ENCODE peak calls at places on chromosomes 5 and 9, in eight cellular contexts. One of them, this sample, is unnamed.

GRCh38 chr9:109441296-109441695 is 56.8 kb downstream of the PTPN3 start:
- DNase-seq in activated CD4-positive, CD25-positive, alpha-beta regulatory T cell: no peak
- DNase-seq in EL: no peak
- DNase-seq in lung microvascular endothelial cell: no peak
- DNase-seq in caudate nucleus: no peak
- DNase-seq in AG10803: no peak
- DNase-seq in endodermal cell: peak
- DNase-seq in CD8-positive, alpha-beta T cell: no peak
- DNase-seq in this sample: no peak

GRCh38 chr5:119377066-119377465 is 21.2 kb downstream of the TNFAIP8 start:
- DNase-seq in activated CD4-positive, CD25-positive, alpha-beta regulatory T cell: no peak
- DNase-seq in EL: no peak
- DNase-seq in lung microvascular endothelial cell: no peak
- DNase-seq in caudate nucleus: no peak
- DNase-seq in AG10803: no peak
- DNase-seq in endodermal cell: no peak
- DNase-seq in CD8-positive, alpha-beta T cell: no peak
- DNase-seq in this sample: no peak

GRCh38 chr5:120252839-120253238 is 211.3 kb upstream of the PRR16 start:
- DNase-seq in activated CD4-positive, CD25-positive, alpha-beta regulatory T cell: no peak
- DNase-seq in EL: peak
- DNase-seq in lung microvascular endothelial cell: no peak
- DNase-seq in caudate nucleus: no peak
- DNase-seq in AG10803: peak
- DNase-seq in endodermal cell: no peak
- DNase-seq in CD8-positive, alpha-beta T cell: no peak
- DNase-seq in this sample: no peak

GRCh38 chr5:159061186-159061796 is 38.4 kb downstream of the EBF1 start:
- DNase-seq in activated CD4-positive, CD25-positive, alpha-beta regulatory T cell: no peak
- DNase-seq in EL: peak
- DNase-seq in lung microvascular endothelial cell: peak
- DNase-seq in caudate nucleus: no peak
- DNase-seq in AG10803: peak
- DNase-seq in endodermal cell: no peak
- DNase-seq in CD8-positive, alpha-beta T cell: no peak
- DNase-seq in this sample: peak

GRCh38 chr9:136572596-136573313 is 26.9 kb upstream of the NOTCH1 start:
- DNase-seq in activated CD4-positive, CD25-positive, alpha-beta regulatory T cell: no peak
- DNase-seq in EL: no peak
- DNase-seq in lung microvascular endothelial cell: no peak
- DNase-seq in caudate nucleus: no peak
- DNase-seq in AG10803: no peak
- DNase-seq in endodermal cell: no peak
- DNase-seq in CD8-positive, alpha-beta T cell: no peak
- DNase-seq in this sample: no peak

GRCh38 chr9:83981126-83981871 is 694 bp downstream of the RMI1 start:
- DNase-seq in activated CD4-positive, CD25-positive, alpha-beta regulatory T cell: no peak
- DNase-seq in EL: peak
- DNase-seq in lung microvascular endothelial cell: peak
- DNase-seq in caudate nucleus: no peak
- DNase-seq in AG10803: peak
- DNase-seq in endodermal cell: peak
- DNase-seq in CD8-positive, alpha-beta T cell: peak
- DNase-seq in this sample: peak

GRCh38 chr5:83256091-83256775 is 178.9 kb downstream of the XRCC4 start:
- DNase-seq in activated CD4-positive, CD25-positive, alpha-beta regulatory T cell: no peak
- DNase-seq in EL: no peak
- DNase-seq in lung microvascular endothelial cell: no peak
- DNase-seq in caudate nucleus: no peak
- DNase-seq in AG10803: peak
- DNase-seq in endodermal cell: no peak
- DNase-seq in CD8-positive, alpha-beta T cell: no peak
- DNase-seq in this sample: no peak

GRCh38 chr5:56737002-56737621 is 78.2 kb upstream of the MAP3K1 start:
- DNase-seq in activated CD4-positive, CD25-positive, alpha-beta regulatory T cell: peak
- DNase-seq in EL: peak
- DNase-seq in lung microvascular endothelial cell: peak
- DNase-seq in caudate nucleus: no peak
- DNase-seq in AG10803: peak
- DNase-seq in endodermal cell: no peak
- DNase-seq in CD8-positive, alpha-beta T cell: no peak
- DNase-seq in this sample: no peak

GRCh38 chr9:127007638-127008037 is 93.1 kb downstream of the RALGPS1 start:
- DNase-seq in activated CD4-positive, CD25-positive, alpha-beta regulatory T cell: no peak
- DNase-seq in EL: no peak
- DNase-seq in lung microvascular endothelial cell: no peak
- DNase-seq in caudate nucleus: no peak
- DNase-seq in AG10803: no peak
- DNase-seq in endodermal cell: peak
- DNase-seq in CD8-positive, alpha-beta T cell: no peak
- DNase-seq in this sample: no peak

GRCh38 chr9:81771606-81772005 is 82.3 kb upstream of the TLE1 start:
- DNase-seq in activated CD4-positive, CD25-positive, alpha-beta regulatory T cell: no peak
- DNase-seq in EL: peak
- DNase-seq in lung microvascular endothelial cell: peak
- DNase-seq in caudate nucleus: no peak
- DNase-seq in AG10803: no peak
- DNase-seq in endodermal cell: no peak
- DNase-seq in CD8-positive, alpha-beta T cell: no peak
- DNase-seq in this sample: no peak

GRCh38 chr5:81091199-81091598 is 131.0 kb downstream of the RASGRF2 start:
- DNase-seq in activated CD4-positive, CD25-positive, alpha-beta regulatory T cell: no peak
- DNase-seq in EL: no peak
- DNase-seq in lung microvascular endothelial cell: no peak
- DNase-seq in caudate nucleus: no peak
- DNase-seq in AG10803: no peak
- DNase-seq in endodermal cell: no peak
- DNase-seq in CD8-positive, alpha-beta T cell: no peak
- DNase-seq in this sample: no peak

GRCh38 chr9:131943397-131943796 is 136.3 kb downstream of the MED27 start:
- DNase-seq in activated CD4-positive, CD25-positive, alpha-beta regulatory T cell: no peak
- DNase-seq in EL: no peak
- DNase-seq in lung microvascular endothelial cell: no peak
- DNase-seq in caudate nucleus: no peak
- DNase-seq in AG10803: no peak
- DNase-seq in endodermal cell: no peak
- DNase-seq in CD8-positive, alpha-beta T cell: no peak
- DNase-seq in this sample: no peak

GRCh38 chr9:82124090-82124489 is 135.5 kb downstream of the SPATA31D1 start:
- DNase-seq in activated CD4-positive, CD25-positive, alpha-beta regulatory T cell: no peak
- DNase-seq in EL: peak
- DNase-seq in lung microvascular endothelial cell: no peak
- DNase-seq in caudate nucleus: no peak
- DNase-seq in AG10803: peak
- DNase-seq in endodermal cell: no peak
- DNase-seq in CD8-positive, alpha-beta T cell: no peak
- DNase-seq in this sample: no peak

GRCh38 chr5:11182441-11183080 is 421.5 kb upstream of the DAP start:
- DNase-seq in activated CD4-positive, CD25-positive, alpha-beta regulatory T cell: no peak
- DNase-seq in EL: peak
- DNase-seq in lung microvascular endothelial cell: peak
- DNase-seq in caudate nucleus: no peak
- DNase-seq in AG10803: peak
- DNase-seq in endodermal cell: peak
- DNase-seq in CD8-positive, alpha-beta T cell: no peak
- DNase-seq in this sample: no peak

GRCh38 chr9:102700936-102701335 is 294.2 kb upstream of the CYLC2 start:
- DNase-seq in activated CD4-positive, CD25-positive, alpha-beta regulatory T cell: no peak
- DNase-seq in EL: no peak
- DNase-seq in lung microvascular endothelial cell: no peak
- DNase-seq in caudate nucleus: no peak
- DNase-seq in AG10803: no peak
- DNase-seq in endodermal cell: no peak
- DNase-seq in CD8-positive, alpha-beta T cell: no peak
- DNase-seq in this sample: no peak

GRCh38 chr9:75907863-75908262 is 17.4 kb downstream of the PCSK5 start:
- DNase-seq in activated CD4-positive, CD25-positive, alpha-beta regulatory T cell: no peak
- DNase-seq in EL: no peak
- DNase-seq in lung microvascular endothelial cell: no peak
- DNase-seq in caudate nucleus: no peak
- DNase-seq in AG10803: no peak
- DNase-seq in endodermal cell: no peak
- DNase-seq in CD8-positive, alpha-beta T cell: no peak
- DNase-seq in this sample: no peak

GRCh38 chr9:108053555-108054061 is 564.0 kb upstream of the KLF4 start:
- DNase-seq in activated CD4-positive, CD25-positive, alpha-beta regulatory T cell: no peak
- DNase-seq in EL: peak
- DNase-seq in lung microvascular endothelial cell: peak
- DNase-seq in caudate nucleus: no peak
- DNase-seq in AG10803: peak
- DNase-seq in endodermal cell: no peak
- DNase-seq in CD8-positive, alpha-beta T cell: no peak
- DNase-seq in this sample: peak

GRCh38 chr9:68825755-68826500 is 120.9 kb downstream of the PIP5K1B start:
- DNase-seq in activated CD4-positive, CD25-positive, alpha-beta regulatory T cell: no peak
- DNase-seq in EL: no peak
- DNase-seq in lung microvascular endothelial cell: no peak
- DNase-seq in caudate nucleus: no peak
- DNase-seq in AG10803: no peak
- DNase-seq in endodermal cell: no peak
- DNase-seq in CD8-positive, alpha-beta T cell: no peak
- DNase-seq in this sample: no peak

GRCh38 chr5:14672508-14673394 is 8.2 kb downstream of the OTULIN start:
- DNase-seq in activated CD4-positive, CD25-positive, alpha-beta regulatory T cell: no peak
- DNase-seq in EL: peak
- DNase-seq in lung microvascular endothelial cell: peak
- DNase-seq in caudate nucleus: no peak
- DNase-seq in AG10803: no peak
- DNase-seq in endodermal cell: no peak
- DNase-seq in CD8-positive, alpha-beta T cell: no peak
- DNase-seq in this sample: no peak

GRCh38 chr5:129384736-129385135 is 75.4 kb upstream of the ADAMTS19 start:
- DNase-seq in activated CD4-positive, CD25-positive, alpha-beta regulatory T cell: no peak
- DNase-seq in EL: no peak
- DNase-seq in lung microvascular endothelial cell: peak
- DNase-seq in caudate nucleus: no peak
- DNase-seq in AG10803: no peak
- DNase-seq in endodermal cell: no peak
- DNase-seq in CD8-positive, alpha-beta T cell: no peak
- DNase-seq in this sample: no peak

GRCh38 chr5:132474131-132474723 is 16.3 kb downstream of the IRF1 start:
- DNase-seq in activated CD4-positive, CD25-positive, alpha-beta regulatory T cell: no peak
- DNase-seq in EL: no peak
- DNase-seq in lung microvascular endothelial cell: no peak
- DNase-seq in caudate nucleus: no peak
- DNase-seq in AG10803: no peak
- DNase-seq in endodermal cell: no peak
- DNase-seq in CD8-positive, alpha-beta T cell: peak
- DNase-seq in this sample: peak

GRCh38 chr5:87048156-87048555 is 219.5 kb upstream of the RASA1 start:
- DNase-seq in activated CD4-positive, CD25-positive, alpha-beta regulatory T cell: no peak
- DNase-seq in EL: peak
- DNase-seq in lung microvascular endothelial cell: no peak
- DNase-seq in caudate nucleus: no peak
- DNase-seq in AG10803: no peak
- DNase-seq in endodermal cell: no peak
- DNase-seq in CD8-positive, alpha-beta T cell: no peak
- DNase-seq in this sample: no peak

GRCh38 chr9:26893030-26893676 is 551 bp upstream of the CAAP1 start:
- DNase-seq in activated CD4-positive, CD25-positive, alpha-beta regulatory T cell: no peak
- DNase-seq in EL: no peak
- DNase-seq in lung microvascular endothelial cell: no peak
- DNase-seq in caudate nucleus: no peak
- DNase-seq in AG10803: no peak
- DNase-seq in endodermal cell: no peak
- DNase-seq in CD8-positive, alpha-beta T cell: no peak
- DNase-seq in this sample: no peak

GRCh38 chr5:107403561-107403960 is 267.2 kb downstream of the EFNA5 start:
- DNase-seq in activated CD4-positive, CD25-positive, alpha-beta regulatory T cell: no peak
- DNase-seq in EL: no peak
- DNase-seq in lung microvascular endothelial cell: no peak
- DNase-seq in caudate nucleus: no peak
- DNase-seq in AG10803: no peak
- DNase-seq in endodermal cell: no peak
- DNase-seq in CD8-positive, alpha-beta T cell: no peak
- DNase-seq in this sample: no peak

GRCh38 chr9:35695801-35696420 is 6.2 kb upstream of the TPM2 start:
- DNase-seq in activated CD4-positive, CD25-positive, alpha-beta regulatory T cell: no peak
- DNase-seq in EL: no peak
- DNase-seq in lung microvascular endothelial cell: no peak
- DNase-seq in caudate nucleus: no peak
- DNase-seq in AG10803: no peak
- DNase-seq in endodermal cell: no peak
- DNase-seq in CD8-positive, alpha-beta T cell: no peak
- DNase-seq in this sample: no peak

GRCh38 chr9:110270211-110270995 is 14.1 kb upstream of the TXN start:
- DNase-seq in activated CD4-positive, CD25-positive, alpha-beta regulatory T cell: no peak
- DNase-seq in EL: no peak
- DNase-seq in lung microvascular endothelial cell: no peak
- DNase-seq in caudate nucleus: no peak
- DNase-seq in AG10803: no peak
- DNase-seq in endodermal cell: no peak
- DNase-seq in CD8-positive, alpha-beta T cell: no peak
- DNase-seq in this sample: no peak